ENCODE peak calls at places on chromosome 11, in four cellular contexts. One of them, this sample, is unnamed.

GRCh38 chr11:82899191-82899820 is 924 bp downstream of the PRCP start:
- DNase-seq in testis: no peak
- DNase-seq in tibial artery: no peak
- DNase-seq in AG09309: no peak
- DNase-seq in this sample: no peak

GRCh38 chr11:110000045-110000502 is 93.1 kb upstream of the ZC3H12C start:
- DNase-seq in tibial artery: no peak
- DNase-seq in testis: no peak
- DNase-seq in AG09309: peak
- DNase-seq in this sample: no peak

GRCh38 chr11:100546714-100547113 is 140.4 kb upstream of the ARHGAP42 start:
- DNase-seq in AG09309: no peak
- DNase-seq in testis: no peak
- DNase-seq in tibial artery: no peak
- DNase-seq in this sample: no peak

GRCh38 chr11:78150346-78150745 is 10.9 kb upstream of the ALG8 start:
- DNase-seq in testis: no peak
- DNase-seq in tibial artery: no peak
- DNase-seq in AG09309: no peak
- DNase-seq in this sample: no peak

GRCh38 chr11:113114452-113115027 is 153.3 kb downstream of the NCAM1 start:
- DNase-seq in AG09309: peak
- DNase-seq in testis: peak
- DNase-seq in tibial artery: peak
- DNase-seq in this sample: no peak

GRCh38 chr11:48044577-48044976 is 64.2 kb downstream of the PTPRJ start:
- DNase-seq in tibial artery: peak
- DNase-seq in testis: peak
- DNase-seq in AG09309: no peak
- DNase-seq in this sample: no peak

GRCh38 chr11:45173064-45173463 is 26.6 kb downstream of the PRDM11 start:
- DNase-seq in testis: no peak
- DNase-seq in AG09309: no peak
- DNase-seq in tibial artery: no peak
- DNase-seq in this sample: no peak

GRCh38 chr11:11989774-11990744 is 18.4 kb downstream of the DKK3 start:
- DNase-seq in tibial artery: no peak
- DNase-seq in AG09309: no peak
- DNase-seq in testis: peak
- DNase-seq in this sample: no peak

GRCh38 chr11:93330446-93330984 is at the start of gene DEUP1:
- DNase-seq in AG09309: no peak
- DNase-seq in testis: peak
- DNase-seq in tibial artery: peak
- DNase-seq in this sample: peak

GRCh38 chr11:3340025-3340424 is 38.9 kb downstream of the ZNF195 start:
- DNase-seq in tibial artery: no peak
- DNase-seq in testis: no peak
- DNase-seq in AG09309: peak
- DNase-seq in this sample: no peak

GRCh38 chr11:102534261-102534872 is 3.8 kb upstream of the MMP7 start:
- DNase-seq in tibial artery: no peak
- DNase-seq in AG09309: no peak
- DNase-seq in testis: no peak
- DNase-seq in this sample: no peak

GRCh38 chr11:30859709-30860108 is 273.6 kb upstream of the MPPED2 start:
- DNase-seq in testis: no peak
- DNase-seq in AG09309: no peak
- DNase-seq in tibial artery: no peak
- DNase-seq in this sample: no peak

GRCh38 chr11:74731301-74732094 is at the start of gene CHRDL2:
- DNase-seq in testis: peak
- DNase-seq in tibial artery: no peak
- DNase-seq in AG09309: no peak
- DNase-seq in this sample: no peak

GRCh38 chr11:110793556-110793955 is 81.3 kb upstream of the ARHGAP20 start:
- DNase-seq in testis: no peak
- DNase-seq in AG09309: no peak
- DNase-seq in tibial artery: no peak
- DNase-seq in this sample: no peak

GRCh38 chr11:112339566-112339965 is 78.9 kb upstream of the PLET1 start:
- DNase-seq in testis: no peak
- DNase-seq in tibial artery: no peak
- DNase-seq in AG09309: no peak
- DNase-seq in this sample: no peak

DNA sequence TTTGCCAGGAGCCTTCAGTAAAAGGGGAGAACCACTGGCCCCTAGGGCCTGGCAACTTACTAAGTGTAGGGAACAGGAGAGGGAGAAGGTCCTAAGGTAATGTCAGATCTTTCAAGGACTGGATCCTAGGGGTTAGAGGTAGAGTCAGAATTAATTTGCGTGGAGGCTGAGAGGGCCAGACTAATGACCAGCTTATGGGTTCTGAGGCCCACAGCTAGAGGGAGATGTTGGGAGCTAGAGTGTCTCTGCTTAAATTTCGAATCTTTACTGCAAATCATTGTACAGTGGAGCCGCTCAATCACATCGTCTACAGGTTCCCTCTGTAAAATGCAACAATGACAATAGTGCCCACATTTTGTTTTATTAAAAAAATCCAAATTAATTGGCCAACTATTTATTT is 31.4 kb downstream of the CLMP start:
- DNase-seq in testis: no peak
- DNase-seq in AG09309: no peak
- DNase-seq in tibial artery: no peak
- DNase-seq in this sample: no peak
- TF ChIP-seq CTCF in testis: no peak
- TF ChIP-seq CTCF in AG09309: peak
- TF ChIP-seq CTCF in tibial artery: no peak
- TF ChIP-seq CTCF in this sample: no peak

DNA sequence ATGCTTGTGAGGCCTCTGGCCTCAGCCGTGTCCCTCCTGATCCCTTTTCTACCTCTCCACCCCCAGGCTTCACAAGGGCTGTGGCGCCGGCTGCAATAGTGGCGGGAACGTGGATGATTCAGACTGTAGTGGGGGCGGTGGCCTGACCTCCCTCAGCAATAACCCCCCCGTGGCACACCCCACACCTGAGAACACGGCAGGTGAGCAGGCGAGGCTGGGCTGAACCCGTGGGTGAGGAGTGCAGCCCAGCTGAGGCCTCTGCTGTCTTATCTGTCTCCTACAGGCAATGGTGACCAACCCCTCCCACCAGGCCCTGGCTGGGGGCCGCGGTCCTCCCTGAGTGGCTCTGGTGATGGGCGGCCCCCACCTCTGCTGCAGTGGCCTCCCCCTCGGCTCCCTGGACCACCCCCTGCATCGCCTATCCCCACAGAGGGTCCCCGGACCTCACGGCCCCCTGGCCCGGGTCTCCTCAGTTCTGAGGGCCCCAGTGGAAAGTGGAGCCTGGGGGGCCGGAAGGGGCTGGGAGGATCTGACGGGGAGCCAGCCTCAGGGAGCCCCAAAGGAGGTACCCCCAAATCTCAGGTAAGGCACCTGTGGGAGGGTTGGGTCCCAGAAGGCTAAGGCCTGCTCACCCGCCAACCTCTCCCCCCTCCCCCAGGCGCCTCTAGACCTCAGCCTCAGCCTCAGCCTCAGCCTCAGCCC is 1.6 kb upstream of the SIPA1 start:
- DNase-seq in tibial artery: no peak
- DNase-seq in AG09309: no peak
- DNase-seq in testis: no peak
- DNase-seq in this sample: no peak
- TF ChIP-seq CTCF in tibial artery: no peak
- TF ChIP-seq CTCF in AG09309: no peak
- TF ChIP-seq CTCF in testis: no peak
- TF ChIP-seq CTCF in this sample: no peak

GRCh38 chr11:79896258-79896657 is 455.4 kb upstream of the TENM4 start:
- DNase-seq in AG09309: no peak
- DNase-seq in testis: no peak
- DNase-seq in tibial artery: no peak
- DNase-seq in this sample: no peak
- TF ChIP-seq CTCF in AG09309: no peak
- TF ChIP-seq CTCF in testis: no peak
- TF ChIP-seq CTCF in tibial artery: no peak
- TF ChIP-seq CTCF in this sample: no peak

GRCh38 chr11:132490976-132491375 is 1041.3 kb downstream of the OPCML start:
- DNase-seq in AG09309: no peak
- DNase-seq in tibial artery: no peak
- DNase-seq in testis: peak
- DNase-seq in this sample: no peak
- TF ChIP-seq CTCF in AG09309: no peak
- TF ChIP-seq CTCF in tibial artery: no peak
- TF ChIP-seq CTCF in testis: no peak
- TF ChIP-seq CTCF in this sample: no peak

DNA sequence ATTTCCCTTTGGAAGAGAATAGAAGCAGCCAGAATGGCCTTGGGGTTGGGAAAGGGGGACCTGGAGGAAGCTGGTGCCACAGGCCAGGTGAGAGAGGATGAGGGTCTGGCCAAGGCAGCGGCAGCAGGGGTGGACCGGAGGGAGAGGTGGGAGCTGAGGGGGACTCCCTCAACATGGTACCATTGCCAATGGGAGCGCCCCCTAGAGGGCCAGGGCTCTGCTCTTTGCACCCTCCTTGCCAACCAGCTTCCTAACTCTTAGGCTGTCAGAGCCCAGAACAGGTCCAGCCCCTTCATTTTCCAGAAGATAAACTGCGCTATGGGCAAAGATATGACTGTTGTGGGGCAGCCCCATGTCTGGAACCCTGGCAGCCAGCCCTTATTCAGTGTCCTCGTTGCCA is 185.0 kb downstream of the GRIK4 start:
- DNase-seq in testis: no peak
- DNase-seq in AG09309: no peak
- DNase-seq in tibial artery: no peak
- DNase-seq in this sample: no peak
- TF ChIP-seq CTCF in testis: no peak
- TF ChIP-seq CTCF in AG09309: peak
- TF ChIP-seq CTCF in tibial artery: no peak
- TF ChIP-seq CTCF in this sample: no peak

DNA sequence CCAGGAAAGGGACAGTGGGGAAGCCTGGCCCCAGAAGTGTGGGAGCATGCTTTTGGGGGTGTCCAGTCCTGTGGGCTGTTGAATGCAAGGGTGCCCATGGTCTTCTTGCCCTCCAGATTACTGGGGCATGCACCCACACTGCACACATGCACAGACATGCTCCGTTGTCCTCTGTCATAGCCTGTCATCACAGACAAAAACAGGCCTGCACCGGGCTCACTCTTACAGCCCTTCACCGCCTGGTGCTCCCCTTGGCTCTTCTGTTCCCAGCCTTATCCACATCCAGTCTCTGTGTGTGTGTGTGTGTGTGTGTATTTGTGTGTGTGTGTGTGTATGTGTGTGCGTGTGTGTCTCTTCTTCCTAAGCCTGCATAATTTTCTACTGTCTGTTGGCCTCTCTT is 23.3 kb upstream of the NECTIN1 start:
- DNase-seq in AG09309: no peak
- DNase-seq in tibial artery: no peak
- DNase-seq in testis: no peak
- DNase-seq in this sample: no peak
- TF ChIP-seq CTCF in AG09309: no peak
- TF ChIP-seq CTCF in tibial artery: no peak
- TF ChIP-seq CTCF in testis: no peak
- TF ChIP-seq CTCF in this sample: no peak

GRCh38 chr11:36239636-36240035 is 49.6 kb downstream of the COMMD9 start:
- DNase-seq in tibial artery: no peak
- DNase-seq in AG09309: no peak
- DNase-seq in testis: no peak
- DNase-seq in this sample: no peak
- TF ChIP-seq CTCF in tibial artery: no peak
- TF ChIP-seq CTCF in AG09309: no peak
- TF ChIP-seq CTCF in testis: no peak
- TF ChIP-seq CTCF in this sample: no peak

DNA sequence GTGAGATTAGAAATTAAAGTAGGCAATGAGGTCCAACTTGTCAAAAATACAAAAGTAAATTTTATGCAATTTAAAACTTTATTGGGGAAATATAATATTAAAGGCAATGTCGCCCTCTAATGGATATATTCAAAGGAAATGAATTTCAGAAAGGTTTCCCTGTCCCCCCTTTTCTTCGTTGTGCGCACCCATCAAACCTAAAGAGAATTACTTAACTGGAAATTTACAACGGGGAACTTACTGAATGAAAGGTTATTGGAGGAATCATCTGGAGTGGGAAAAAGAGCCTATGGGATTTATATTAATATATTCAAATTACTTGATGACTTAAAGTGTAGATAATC is 1.7 kb upstream of the ABTB2 start:
- DNase-seq in tibial artery: no peak
- DNase-seq in AG09309: no peak
- DNase-seq in testis: no peak
- DNase-seq in this sample: no peak
- TF ChIP-seq CTCF in tibial artery: no peak
- TF ChIP-seq CTCF in AG09309: no peak
- TF ChIP-seq CTCF in testis: no peak
- TF ChIP-seq CTCF in this sample: no peak

GRCh38 chr11:73126804-73127480 is 15.2 kb downstream of the FCHSD2 start:
- DNase-seq in testis: no peak
- DNase-seq in AG09309: no peak
- DNase-seq in tibial artery: no peak
- DNase-seq in this sample: no peak
- TF ChIP-seq CTCF in testis: no peak
- TF ChIP-seq CTCF in AG09309: no peak
- TF ChIP-seq CTCF in tibial artery: no peak
- TF ChIP-seq CTCF in this sample: no peak